ENCODE peak calls at places on chromosomes 6 and 20, in ten cellular contexts. U is fibroblast of lung, G is kidney epithelial cell, B is GM23338, H is endodermal cell, K is HCT116, J is psoas muscle, L is small intestine, P is mesendoderm, A is uterus. R is an unnamed sample.

GRCh38 chr20:13426870-13427269 is 205.8 kb downstream of the ISM1 start:
- DNase-seq in U (no peak), G (no peak), B (no peak), H (no peak), K (no peak), J (no peak), L (no peak), P (no peak), A (no peak), R (no peak)

GRCh38 chr6:43807228-43808061 is 37.4 kb downstream of the VEGFA start:
- DNase-seq in U (peak; percentile 65), G (no peak), B (no peak), H (no peak), K (no peak), J (peak; percentile 77), L (peak; percentile 79), P (no peak), A (no peak), R (no peak)

GRCh38 chr6:22530506-22530905 is 38.9 kb upstream of the HDGFL1 start:
- DNase-seq in U (no peak), G (no peak), B (no peak), H (no peak), K (no peak), J (no peak), L (no peak), P (peak; percentile 4), A (no peak), R (no peak)

GRCh38 chr6:16676978-16677377 is 84.3 kb downstream of the ATXN1 start:
- DNase-seq in U (peak; percentile 38), G (peak; percentile 49), B (peak; percentile 14), H (no peak), K (peak; percentile 66), J (no peak), L (no peak), P (peak; percentile 88), A (no peak), R (no peak)

GRCh38 chr6:113971786-113972185 is 838 bp upstream of the HDAC2 start:
- DNase-seq in U (peak; percentile 26), G (no peak), B (no peak), H (no peak), K (no peak), J (no peak), L (peak; percentile 22), P (no peak), A (no peak), R (peak; percentile 13)

GRCh38 chr20:61057313-61058171 is 194.5 kb upstream of the CDH4 start:
- DNase-seq in U (no peak), G (no peak), B (no peak), H (no peak), K (no peak), J (no peak), L (no peak), P (no peak), A (no peak), R (no peak)

GRCh38 chr6:111642463-111643158 is 36.9 kb upstream of the TRAF3IP2 start:
- DNase-seq in U (peak; percentile 84), G (peak; percentile 32), B (peak; percentile 83), H (peak; percentile 90), K (peak; percentile 70), J (peak; percentile 59), L (peak; percentile 78), P (peak; percentile 79), A (peak; percentile 52), R (peak; percentile 76)

GRCh38 chr6:155354167-155354566 is 39.9 kb upstream of the TFB1M start:
- DNase-seq in U (no peak), G (no peak), B (no peak), H (no peak), K (no peak), J (no peak), L (no peak), P (no peak), A (no peak), R (no peak)

GRCh38 chr6:138491020-138491419 is 8.3 kb downstream of the NHSL1 start:
- DNase-seq in U (no peak), G (no peak), B (no peak), H (no peak), K (no peak), J (no peak), L (no peak), P (no peak), A (no peak), R (no peak)

GRCh38 chr6:142377112-142377848 is 75.5 kb downstream of the ADGRG6 start:
- DNase-seq in U (no peak), G (no peak), B (peak; percentile 83), H (peak; percentile 88), K (peak; percentile 58), J (no peak), L (no peak), P (peak; percentile 90), A (no peak), R (peak; percentile 56)

GRCh38 chr6:127515794-127516675 is 3.1 kb downstream of the MTCL3 start:
- DNase-seq in U (peak; percentile 72), G (no peak), B (peak; percentile 74), H (peak; percentile 91), K (peak; percentile 12), J (peak; percentile 63), L (no peak), P (peak; percentile 90), A (peak; percentile 40), R (peak; percentile 91)

GRCh38 chr6:37576336-37576737 is 76.6 kb upstream of the CCDC167 start:
- DNase-seq in U (peak; percentile 45), G (peak; percentile 57), B (no peak), H (no peak), K (peak; percentile 85), J (no peak), L (no peak), P (peak; percentile 84), A (no peak), R (no peak)

GRCh38 chr6:37033255-37033654 is 27.8 kb downstream of the FGD2 start:
- DNase-seq in U (no peak), G (no peak), B (no peak), H (no peak), K (no peak), J (no peak), L (no peak), P (no peak), A (no peak), R (peak; percentile 2)

GRCh38 chr6:68108243-68108835 is 526.7 kb upstream of the ADGRB3 start:
- DNase-seq in U (peak; percentile 51), G (no peak), B (no peak), H (no peak), K (no peak), J (no peak), L (no peak), P (peak; percentile 56), A (no peak), R (no peak)

GRCh38 chr20:53829086-53829703 is 235.6 kb upstream of the ZNF217 start:
- DNase-seq in U (peak; percentile 95), G (peak; percentile 93), B (no peak), H (no peak), K (peak; percentile 78), J (no peak), L (peak; percentile 46), P (peak; percentile 73), A (peak; percentile 47), R (no peak)

GRCh38 chr6:166145751-166146150 is 21.9 kb downstream of the TBXT start:
- DNase-seq in U (no peak), G (no peak), B (no peak), H (no peak), K (no peak), J (no peak), L (no peak), P (no peak), A (no peak), R (no peak)
- H3K4me3 ChIP-seq in U (no peak overlapping the region), G (no peak overlapping the region), B (no peak overlapping the region), H (no peak overlapping the region), K (no peak overlapping the region), J (no peak overlapping the region), L (no peak overlapping the region), P (no peak overlapping the region), A (no peak overlapping the region), R (no peak overlapping the region)

GRCh38 chr6:158046201-158047119 is 64.8 kb downstream of the SYNJ2 start:
- DNase-seq in U (no peak), G (no peak), B (no peak), H (no peak), K (no peak), J (no peak), L (no peak), P (no peak), A (no peak), R (no peak)

GRCh38 chr6:158043008-158043407 is 61.3 kb downstream of the SYNJ2 start:
- DNase-seq in U (no peak), G (no peak), B (no peak), H (no peak), K (no peak), J (no peak), L (no peak), P (no peak), A (no peak), R (no peak)

GRCh38 chr6:158043586-158044524 is 62.2 kb downstream of the SYNJ2 start:
- DNase-seq in U (no peak), G (no peak), B (no peak), H (no peak), K (no peak), J (peak; percentile 78), L (peak; percentile 74), P (no peak), A (no peak), R (no peak)

GRCh38 chr6:158042245-158042798 is 60.7 kb downstream of the SYNJ2 start:
- DNase-seq in U (peak; percentile 75), G (peak; percentile 82), B (no peak), H (no peak), K (peak; percentile 69), J (peak; percentile 76), L (no peak), P (peak; percentile 53), A (peak; percentile 72), R (peak; percentile 28)

DNA sequence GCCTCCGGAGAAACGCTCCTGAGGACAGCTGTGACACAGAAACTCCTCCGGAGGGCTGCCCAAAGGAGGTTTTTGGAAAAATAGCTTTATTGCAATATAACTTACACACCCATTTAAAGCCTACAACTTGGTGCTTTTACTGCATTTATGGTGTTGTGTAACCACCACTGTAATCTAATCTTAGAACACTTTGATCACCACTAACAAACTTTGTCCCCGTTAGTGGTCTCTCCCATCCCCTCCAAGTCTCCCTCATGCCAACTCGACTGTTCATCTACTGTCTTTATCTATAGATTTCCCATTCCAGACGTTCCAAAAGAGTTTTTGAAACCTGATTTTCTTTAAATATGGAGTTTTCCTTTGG is 62.8 kb downstream of the SYNJ2 start:
- DNase-seq in U (no peak), G (no peak), B (no peak), H (no peak), K (no peak), J (no peak), L (peak; percentile 32), P (no peak), A (no peak), R (no peak)
- H3K36me3 ChIP-seq in U (peaks cover 40% of the 10 kb centered on the region), G (no peaks in the 10 kb centered on the region), B (no peaks in the 10 kb centered on the region), H (peaks cover 13% of the 10 kb centered on the region), K (no peaks in the 10 kb centered on the region), J (no peaks in the 10 kb centered on the region), L (no peaks in the 10 kb centered on the region), P (no peaks in the 10 kb centered on the region), A (no peaks in the 10 kb centered on the region), R (no peaks in the 10 kb centered on the region)

GRCh38 chr6:42068173-42068572 is 17.8 kb downstream of the TAF8 start:
- DNase-seq in U (no peak), G (no peak), B (no peak), H (no peak), K (no peak), J (no peak), L (no peak), P (no peak), A (no peak), R (no peak)
- H3K27me3 ChIP-seq in U (no peaks in the 10 kb centered on the region), G (no peaks in the 10 kb centered on the region), B (no peaks in the 10 kb centered on the region), H (no peaks in the 10 kb centered on the region), K (no peaks in the 10 kb centered on the region), J (no peaks in the 10 kb centered on the region), L (no peaks in the 10 kb centered on the region), P (no peaks in the 10 kb centered on the region), A (no peaks in the 10 kb centered on the region), R (no peaks in the 10 kb centered on the region)

GRCh38 chr20:57451759-57452661 is 60.8 kb downstream of the RBM38 start:
- DNase-seq in U (no peak), G (no peak), B (no peak), H (no peak), K (no peak), J (no peak), L (no peak), P (no peak), A (no peak), R (no peak)
- H3K4me3 ChIP-seq in U (no peak overlapping the region), G (no peak overlapping the region), B (no peak overlapping the region), H (no peak overlapping the region), K (no peak overlapping the region), J (no peak overlapping the region), L (no peak overlapping the region), P (no peak overlapping the region), A (no peak overlapping the region), R (no peak overlapping the region)

R was measured in H7.